ENCODE peak calls at places on chromosomes 2 and 18, in seven cellular contexts. B is effector CD4-positive, alpha-beta T cell; Z is left ventricle myocardium inferior; G is uterus; C is dorsolateral prefrontal cortex; J is non-pigmented ciliary epithelial cell; F is M059J. P is an unnamed sample.

GRCh38 chr2:42722328-42723190 is 41.4 kb downstream of the OXER1 start:
- DNase-seq in B (no peak), Z (peak; percentile 18), G (peak; percentile 44), C (no peak), J (peak; percentile 78), F (peak; percentile 89), P (no peak)

GRCh38 chr2:173355132-173355865 is 627 bp downstream of the CDCA7 start:
- DNase-seq in B (peak; percentile 3), Z (peak; percentile 32), G (peak; percentile 30), C (no peak), J (no peak), F (peak; percentile 66), P (no peak)

GRCh38 chr18:79275992-79276391 is 119.7 kb upstream of the NFATC1 start:
- DNase-seq in B (no peak), Z (no peak), G (no peak), C (no peak), J (peak; percentile 3), F (peak; percentile 36), P (no peak)

GRCh38 chr2:30232801-30233130 is 1.4 kb downstream of the LBH start:
- DNase-seq in B (peak; percentile 48), Z (no peak), G (peak; percentile 38), C (no peak), J (no peak), F (no peak), P (peak; percentile 28)

GRCh38 chr2:96875498-96876035 is 5.7 kb upstream of the SEMA4C start:
- DNase-seq in B (no peak), Z (no peak), G (no peak), C (no peak), J (no peak), F (no peak), P (no peak)

GRCh38 chr2:177169810-177170514 is 42.6 kb upstream of the HNRNPA3 start:
- DNase-seq in B (no peak), Z (no peak), G (no peak), C (no peak), J (no peak), F (no peak), P (no peak)

GRCh38 chr2:65049010-65049639 is 7.1 kb upstream of the CEP68 start:
- DNase-seq in B (no peak), Z (no peak), G (no peak), C (no peak), J (no peak), F (peak; percentile 41), P (no peak)

GRCh38 chr2:131104487-131105155 is 515 bp upstream of the PLEKHB2 start:
- DNase-seq in B (peak; percentile 34), Z (no peak), G (peak; percentile 82), C (no peak), J (no peak), F (peak; percentile 74), P (peak; percentile 77)

GRCh38 chr2:159103411-159103810 is 135.0 kb downstream of the TANC1 start:
- DNase-seq in B (no peak), Z (no peak), G (no peak), C (no peak), J (no peak), F (no peak), P (no peak)

GRCh38 chr2:101817488-101817887 is 120.0 kb downstream of the MAP4K4 start:
- DNase-seq in B (no peak), Z (no peak), G (no peak), C (no peak), J (no peak), F (no peak), P (no peak)